ENCODE peak calls at places on chromosomes 12 and 14, in four cellular contexts. One of them, this sample, is unnamed.

GRCh38 chr14:24241829-24242443 is 487 bp downstream of the TINF2 start:
- DNase-seq in LoVo: peak; percentile 95
- DNase-seq in Daoy: peak; percentile 95
- DNase-seq in activated CD8-positive, alpha-beta T cell treated with anti-CD3 and anti-CD28 coated beads for 36 hours: peak; percentile 93
- DNase-seq in this sample: no peak

GRCh38 chr14:90424686-90425255 is 27.9 kb downstream of the CALM1 start:
- DNase-seq in LoVo: no peak
- DNase-seq in Daoy: no peak
- DNase-seq in activated CD8-positive, alpha-beta T cell treated with anti-CD3 and anti-CD28 coated beads for 36 hours: no peak
- DNase-seq in this sample: no peak

GRCh38 chr12:108532061-108532848 is 17.2 kb downstream of the FICD start:
- DNase-seq in LoVo: no peak
- DNase-seq in Daoy: no peak
- DNase-seq in activated CD8-positive, alpha-beta T cell treated with anti-CD3 and anti-CD28 coated beads for 36 hours: no peak
- DNase-seq in this sample: no peak

GRCh38 chr12:14741942-14742341 is 45.5 kb upstream of the GUCY2C start:
- DNase-seq in LoVo: no peak
- DNase-seq in Daoy: no peak
- DNase-seq in activated CD8-positive, alpha-beta T cell treated with anti-CD3 and anti-CD28 coated beads for 36 hours: no peak
- DNase-seq in this sample: no peak

GRCh38 chr14:65709576-65709975 is 297.0 kb downstream of the FUT8 start:
- DNase-seq in LoVo: no peak
- DNase-seq in Daoy: no peak
- DNase-seq in activated CD8-positive, alpha-beta T cell treated with anti-CD3 and anti-CD28 coated beads for 36 hours: no peak
- DNase-seq in this sample: no peak

GRCh38 chr12:124411291-124411878 is 116.5 kb downstream of the RFLNA start:
- DNase-seq in LoVo: no peak
- DNase-seq in Daoy: peak; percentile 97
- DNase-seq in activated CD8-positive, alpha-beta T cell treated with anti-CD3 and anti-CD28 coated beads for 36 hours: no peak
- DNase-seq in this sample: no peak

GRCh38 chr14:101862711-101863110 is 101.2 kb downstream of the PPP2R5C start:
- DNase-seq in LoVo: no peak
- DNase-seq in Daoy: no peak
- DNase-seq in activated CD8-positive, alpha-beta T cell treated with anti-CD3 and anti-CD28 coated beads for 36 hours: no peak
- DNase-seq in this sample: no peak

GRCh38 chr12:110733857-110734373 is 8.8 kb downstream of the PPP1CC start:
- DNase-seq in LoVo: no peak
- DNase-seq in Daoy: no peak
- DNase-seq in activated CD8-positive, alpha-beta T cell treated with anti-CD3 and anti-CD28 coated beads for 36 hours: no peak
- DNase-seq in this sample: no peak

GRCh38 chr14:80930836-80931389 is 10.6 kb downstream of the CEP128 start:
- DNase-seq in LoVo: peak; percentile 52
- DNase-seq in Daoy: peak; percentile 79
- DNase-seq in activated CD8-positive, alpha-beta T cell treated with anti-CD3 and anti-CD28 coated beads for 36 hours: peak; percentile 81
- DNase-seq in this sample: no peak

This sample was measured in LNCaP clone FGC.